ENCODE peak calls at places on chromosome 1, in seven cellular contexts. K is stimulated activated CD4-positive, alpha-beta T cell treated with anti-CD3 and anti-CD28 coated beads, Interleukin-15, amount 100 ng/mL, for 24 hours; C is effector memory CD4-positive, alpha-beta T cell; I is fibroblast of mammary gland; T is astrocyte of the cerebellum; U is kidney glomerular epithelial cell; Y is neuronal stem cell. S is an unnamed sample.

GRCh38 chr1:233304489-233305102 is 9.1 kb upstream of the PCNX2 start:
- DNase-seq in K (no peak), C (no peak), I (peak; percentile 35), T (peak; percentile 11), U (peak; percentile 35), Y (no peak), S (no peak)

GRCh38 chr1:61950418-61950817 is 208.1 kb downstream of the PATJ start:
- DNase-seq in K (no peak), C (no peak), I (peak; percentile 5), T (peak; percentile 11), U (peak; percentile 64), Y (no peak), S (peak; percentile 3)

GRCh38 chr1:168513656-168514404 is 30.0 kb downstream of the XCL2 start:
- DNase-seq in K (no peak), C (no peak), I (peak; percentile 20), T (no peak), U (no peak), Y (no peak), S (no peak)

GRCh38 chr1:220929304-220929703 is 50.1 kb downstream of the HLX start:
- DNase-seq in K (no peak), C (no peak), I (no peak), T (no peak), U (no peak), Y (no peak), S (no peak)

GRCh38 chr1:240663160-240663879 is 51.4 kb upstream of the GREM2 start:
- DNase-seq in K (no peak), C (no peak), I (peak; percentile 87), T (no peak), U (no peak), Y (no peak), S (no peak)

GRCh38 chr1:145994391-145995120 is 1.8 kb downstream of the TXNIP start:
- DNase-seq in K (peak; percentile 65), C (no peak), I (peak; percentile 52), T (no peak), U (no peak), Y (no peak), S (peak; percentile 50)

GRCh38 chr1:219902951-219903350 is 25.4 kb downstream of the SLC30A10 start:
- DNase-seq in K (no peak), C (no peak), I (no peak), T (no peak), U (no peak), Y (no peak), S (no peak)

GRCh38 chr1:63912643-63913042 is 138.8 kb downstream of the ROR1 start:
- DNase-seq in K (no peak), C (no peak), I (no peak), T (no peak), U (no peak), Y (no peak), S (no peak)